ENCODE peak calls at places on chromosomes 7 and 10, in six cellular contexts. J is BE2C; H is neural progenitor cell; Z is CD4-positive, alpha-beta memory T cell; O is psoas muscle; P is hepatocyte. Y is an unnamed sample. For H3K27me3, the result is how much of the 10 kb centered on the place peaks cover.

GRCh38 chr10:112724404-112724991 is 225.5 kb upstream of the TCF7L2 start:
- DNase-seq in J (no peak), H (no peak), Z (no peak), O (no peak), P (no peak), Y (no peak)

GRCh38 chr7:140601566-140602174 is 38.9 kb downstream of the DENND2A start:
- DNase-seq in J (no peak), H (no peak), Z (no peak), O (no peak), P (no peak), Y (no peak)

GRCh38 chr10:5556576-5556975 is 31.8 kb downstream of the CALML3 start:
- DNase-seq in J (no peak), H (no peak), Z (no peak), O (no peak), P (no peak), Y (no peak)

GRCh38 chr7:47931005-47931787 is 17.1 kb downstream of the PKD1L1 start:
- DNase-seq in J (no peak), H (no peak), Z (no peak), O (no peak), P (no peak), Y (no peak)

GRCh38 chr10:27252267-27253000 is 11.8 kb upstream of the ACBD5 start:
- DNase-seq in J (no peak), H (peak), Z (peak), O (peak), P (peak), Y (peak)

GRCh38 chr10:11225935-11226334 is 208.3 kb downstream of the CELF2 start:
- DNase-seq in J (no peak), H (no peak), Z (peak), O (no peak), P (no peak), Y (peak)

GRCh38 chr10:100656479-100656878 is 88.9 kb upstream of the PAX2 start:
- DNase-seq in J (peak), H (peak), Z (no peak), O (no peak), P (peak), Y (no peak)

GRCh38 chr7:129831424-129832058 is 121.2 kb downstream of the UBE2H start:
- DNase-seq in J (no peak), H (peak), Z (no peak), O (no peak), P (peak), Y (no peak)

GRCh38 chr7:156156734-156157408 is 344.6 kb upstream of the SHH start:
- DNase-seq in J (no peak), H (peak), Z (no peak), O (no peak), P (peak), Y (no peak)

GRCh38 chr10:83582407-83583095 is 556.8 kb upstream of the GHITM start:
- DNase-seq in J (no peak), H (no peak), Z (no peak), O (no peak), P (no peak), Y (no peak)

GRCh38 chr10:44389150-44389549 is 4.3 kb upstream of the CXCL12 start:
- DNase-seq in J (no peak), H (no peak), Z (no peak), O (peak), P (no peak), Y (peak)

GRCh38 chr7:11751807-11752389 is 80.1 kb downstream of the THSD7A start:
- DNase-seq in J (no peak), H (peak), Z (no peak), O (no peak), P (peak), Y (no peak)

GRCh38 chr10:80260295-80261243 is 28.9 kb downstream of the MAT1A start:
- DNase-seq in J (peak), H (peak), Z (peak), O (no peak), P (no peak), Y (no peak)

GRCh38 chr7:159000859-159001435 is 143.7 kb downstream of the VIPR2 start:
- DNase-seq in J (no peak), H (no peak), Z (no peak), O (no peak), P (no peak), Y (no peak)

GRCh38 chr7:44431091-44431608 is 59.3 kb downstream of the NUDCD3 start:
- DNase-seq in J (peak), H (peak), Z (no peak), O (no peak), P (peak), Y (no peak)

GRCh38 chr10:33428706-33429105 is 94.2 kb upstream of the NRP1 start:
- DNase-seq in J (no peak), H (no peak), Z (no peak), O (no peak), P (no peak), Y (no peak)

GRCh38 chr10:92573091-92573797 is 649 bp downstream of the IDE start:
- DNase-seq in J (peak), H (peak), Z (peak), O (peak), P (peak), Y (no peak)

GRCh38 chr7:45180084-45180986 is 22.7 kb downstream of the RAMP3 start:
- DNase-seq in J (no peak), H (no peak), Z (no peak), O (no peak), P (no peak), Y (no peak)

GRCh38 chr7:51067757-51068156 is 248.9 kb downstream of the COBL start:
- DNase-seq in J (peak), H (peak), Z (peak), O (peak), P (peak), Y (peak)

GRCh38 chr7:130918129-130919052 is 184.4 kb upstream of the KLF14 start:
- DNase-seq in J (no peak), H (no peak), Z (no peak), O (no peak), P (no peak), Y (no peak)

GRCh38 chr7:87875151-87876039 is 765 bp downstream of the SLC25A40 start:
- DNase-seq in J (no peak), H (peak), Z (peak), O (no peak), P (no peak), Y (peak)

GRCh38 chr7:101081432-101081831 is 3.8 kb upstream of the TRIM56 start:
- DNase-seq in J (no peak), H (no peak), Z (no peak), O (no peak), P (no peak), Y (no peak)

GRCh38 chr7:50356212-50356944 is 51.9 kb downstream of the IKZF1 start:
- DNase-seq in J (no peak), H (no peak), Z (no peak), O (peak), P (no peak), Y (peak)

GRCh38 chr10:59593768-59594167 is 115.9 kb downstream of the SLC16A9 start:
- DNase-seq in J (no peak), H (no peak), Z (no peak), O (no peak), P (no peak), Y (no peak)
- H3K27me3 ChIP-seq in J (under half), H (under half), Z (under half), O (under half), P (under half), Y (under half)

DNA sequence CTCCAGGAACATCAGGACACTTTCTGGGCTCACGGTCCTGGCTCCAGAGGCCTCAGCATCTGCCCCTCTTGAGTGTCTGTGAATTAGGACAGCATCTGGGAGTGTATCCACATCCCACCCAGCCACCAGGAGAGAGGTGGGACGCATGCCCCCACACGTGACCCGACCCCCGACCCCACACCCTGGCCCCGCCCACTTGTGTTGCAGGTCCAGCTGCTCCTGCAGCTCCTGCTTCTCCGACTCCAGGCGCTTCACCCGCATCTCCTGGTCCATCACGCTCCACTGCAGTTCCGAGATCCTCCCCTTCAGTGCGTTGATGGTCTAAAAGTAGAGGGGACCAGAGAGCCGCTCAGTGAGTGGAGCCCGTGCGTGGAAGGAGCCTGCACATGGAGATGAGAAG is 13.6 kb downstream of the MAD1L1 start:
- DNase-seq in J (no peak), H (no peak), Z (no peak), O (no peak), P (no peak), Y (peak)
- H3K27me3 ChIP-seq in J (under half), H (under half), Z (under half), O (under half), P (under half), Y (under half)

GRCh38 chr10:96324447-96324846 is 20.2 kb downstream of the DNTT start:
- DNase-seq in J (no peak), H (no peak), Z (no peak), O (no peak), P (no peak), Y (no peak)
- H3K27me3 ChIP-seq in J (under half), H (under half), Z (under half), O (under half), P (under half), Y (under half)

DNA sequence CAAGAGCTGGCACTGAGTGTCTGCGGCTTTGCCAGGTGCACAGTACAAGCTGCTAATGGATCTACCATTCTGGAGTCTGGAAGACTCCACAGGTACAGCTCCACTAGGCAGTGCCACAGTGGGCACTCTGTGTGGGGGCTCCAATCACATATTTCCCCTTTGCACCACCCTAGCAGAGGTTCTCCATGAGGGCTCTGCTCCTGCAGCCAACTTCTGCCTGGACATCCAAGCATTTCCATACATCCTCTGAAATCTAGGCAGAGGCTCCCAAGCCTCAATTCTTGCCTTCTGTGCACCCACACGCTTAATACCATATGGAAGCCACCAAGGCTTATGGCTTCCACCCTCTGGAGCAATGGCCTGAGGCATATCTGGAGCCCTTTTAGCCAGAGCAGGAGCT is 29.2 kb downstream of the IQUB start:
- DNase-seq in J (no peak), H (no peak), Z (no peak), O (no peak), P (no peak), Y (no peak)
- H3K27me3 ChIP-seq in J (under half), H (under half), Z (under half), O (under half), P (under half), Y (under half)

DNA sequence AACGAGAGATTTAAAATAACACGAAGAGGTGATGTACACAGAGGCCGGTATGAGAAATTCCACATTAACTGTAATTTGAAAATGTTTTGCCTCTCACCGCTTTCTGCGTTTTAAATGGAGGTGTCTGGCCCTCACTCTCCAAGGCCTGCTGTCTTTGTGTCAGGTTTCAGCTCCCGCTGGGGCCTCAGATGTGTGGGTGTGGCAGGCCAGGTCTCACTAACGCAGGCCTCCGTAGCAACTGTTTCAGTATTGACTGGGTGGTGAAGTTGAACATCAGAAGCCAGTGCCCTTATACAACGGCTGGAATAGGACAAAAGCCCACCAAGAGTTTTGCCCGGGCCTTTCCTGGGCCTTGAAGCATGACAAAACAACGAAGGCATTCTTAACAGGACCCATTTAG is 303.1 kb downstream of the ADARB2 start:
- DNase-seq in J (no peak), H (peak), Z (no peak), O (no peak), P (no peak), Y (no peak)
- H3K27me3 ChIP-seq in J (under half), H (under half), Z (under half), O (under half), P (under half), Y (under half)